ENCODE peak calls at places on chromosome 17, in six cellular contexts. Q, K, J, H, G and P are unnamed samples.

GRCh38 chr17:10646393-10646990 is 10.6 kb downstream of the MYH3 start:
- DNase-seq in Q (peak; percentile 48), K (peak; percentile 28), J (peak; percentile 34), H (no peak), G (peak; percentile 35), P (peak; percentile 78)

GRCh38 chr17:30922235-30922993 is 669 bp downstream of the ADAP2 start:
- DNase-seq in Q (no peak), K (no peak), J (no peak), H (no peak), G (no peak), P (peak; percentile 44)

GRCh38 chr17:82052638-82053059 is 951 bp downstream of the GPS1 start:
- DNase-seq in Q (no peak), K (no peak), J (no peak), H (no peak), G (no peak), P (peak; percentile 55)

GRCh38 chr17:50123649-50124349 is 6.2 kb downstream of the SAMD14 start:
- DNase-seq in Q (no peak), K (no peak), J (no peak), H (no peak), G (no peak), P (no peak)

GRCh38 chr17:18143044-18143936 is 34.7 kb downstream of the MYO15A start:
- DNase-seq in Q (no peak), K (peak; percentile 51), J (no peak), H (no peak), G (no peak), P (peak; percentile 54)

GRCh38 chr17:12229315-12229714 is 208.6 kb downstream of the MAP2K4 start:
- DNase-seq in Q (no peak), K (no peak), J (no peak), H (no peak), G (no peak), P (no peak)

GRCh38 chr17:8870406-8871040 is 3.0 kb upstream of the PIK3R6 start:
- DNase-seq in Q (no peak), K (no peak), J (no peak), H (no peak), G (no peak), P (no peak)

GRCh38 chr17:41835800-41836549 is at the start of gene NT5C3B:
- DNase-seq in Q (peak; percentile 7), K (no peak), J (peak; percentile 9), H (no peak), G (no peak), P (peak; percentile 68)

GRCh38 chr17:81998719-81999438 is 21.4 kb downstream of the ASPSCR1 start:
- DNase-seq in Q (no peak), K (no peak), J (no peak), H (no peak), G (no peak), P (no peak)

GRCh38 chr17:76946111-76946771 is 78.0 kb downstream of the MGAT5B start:
- DNase-seq in Q (no peak), K (no peak), J (no peak), H (no peak), G (no peak), P (no peak)

GRCh38 chr17:81967533-81968395 is 6.8 kb upstream of the NOTUM start:
- DNase-seq in Q (peak; percentile 83), K (peak; percentile 70), J (no peak), H (no peak), G (peak; percentile 36), P (peak; percentile 77)

GRCh38 chr17:4519361-4519788 is 20.7 kb downstream of the SPNS2 start:
- DNase-seq in Q (no peak), K (no peak), J (no peak), H (no peak), G (no peak), P (no peak)

GRCh38 chr17:31724026-31724425 is 135.0 kb downstream of the COPRS start:
- DNase-seq in Q (no peak), K (no peak), J (peak; percentile 4), H (no peak), G (peak; percentile 82), P (peak; percentile 38)

GRCh38 chr17:17205368-17206148 is 575 bp downstream of the PLD6 start:
- DNase-seq in Q (peak; percentile 7), K (no peak), J (peak; percentile 38), H (no peak), G (peak; percentile 30), P (peak; percentile 88)

GRCh38 chr17:44829558-44830358 is at the start of gene GJC1:
- DNase-seq in Q (no peak), K (no peak), J (peak; percentile 45), H (no peak), G (no peak), P (peak; percentile 62)

GRCh38 chr17:2708585-2709172 is 2.9 kb downstream of the CLUH start:
- DNase-seq in Q (no peak), K (no peak), J (no peak), H (no peak), G (no peak), P (no peak)

GRCh38 chr17:2710075-2710803 is 1.3 kb downstream of the CLUH start:
- DNase-seq in Q (no peak), K (no peak), J (no peak), H (no peak), G (no peak), P (peak; percentile 47)

GRCh38 chr17:2710804-2711607 is 558 bp downstream of the CLUH start:
- DNase-seq in Q (no peak), K (no peak), J (peak; percentile 27), H (no peak), G (no peak), P (peak; percentile 62)

GRCh38 chr17:2707721-2708584 is 3.6 kb downstream of the CLUH start:
- DNase-seq in Q (no peak), K (no peak), J (no peak), H (no peak), G (no peak), P (peak; percentile 40)

GRCh38 chr17:2709173-2709661 is 2.3 kb downstream of the CLUH start:
- DNase-seq in Q (no peak), K (no peak), J (peak; percentile 58), H (peak; percentile 46), G (no peak), P (peak; percentile 54)
- H3K9ac ChIP-seq in Q (peak overlapping the region; percentile 94), K (peak overlapping the region; percentile 21), J (peak overlapping the region; percentile 54), H (peak overlapping the region; percentile 78), G (no peak overlapping the region), P (peak overlapping the region; percentile 81)

DNA sequence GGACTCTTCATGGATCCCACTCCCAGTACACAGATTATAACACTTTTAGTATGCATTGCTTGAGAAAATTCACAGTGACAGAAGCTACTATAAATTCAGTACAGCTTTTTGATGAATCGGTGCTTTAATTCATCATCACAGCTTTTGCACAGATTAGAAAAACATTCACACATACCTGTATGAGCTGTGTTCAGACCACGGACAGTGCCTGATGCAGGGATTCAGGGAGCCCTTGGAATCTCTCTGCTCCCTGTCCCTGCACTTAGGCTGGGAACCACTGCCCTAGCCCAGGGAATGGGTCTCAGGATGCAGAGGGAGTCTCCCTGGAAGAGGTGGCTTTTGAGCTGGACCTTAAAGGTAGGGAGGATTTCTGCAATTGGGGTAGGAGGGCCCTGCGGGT is 13.9 kb downstream of the TBKBP1 start:
- DNase-seq in Q (no peak), K (no peak), J (no peak), H (no peak), G (no peak), P (no peak)
- H3K4me3 ChIP-seq in Q (no peak overlapping the region), K (no peak overlapping the region), J (no peak overlapping the region), H (no peak overlapping the region), G (no peak overlapping the region), P (no peak overlapping the region)

GRCh38 chr17:66805567-66805966 is 29.4 kb upstream of the CACNG5 start:
- DNase-seq in Q (no peak), K (no peak), J (no peak), H (no peak), G (no peak), P (no peak)
- H3K9ac ChIP-seq in Q (no peak overlapping the region), K (no peak overlapping the region), J (no peak overlapping the region), H (no peak overlapping the region), G (no peak overlapping the region), P (no peak overlapping the region)

DNA sequence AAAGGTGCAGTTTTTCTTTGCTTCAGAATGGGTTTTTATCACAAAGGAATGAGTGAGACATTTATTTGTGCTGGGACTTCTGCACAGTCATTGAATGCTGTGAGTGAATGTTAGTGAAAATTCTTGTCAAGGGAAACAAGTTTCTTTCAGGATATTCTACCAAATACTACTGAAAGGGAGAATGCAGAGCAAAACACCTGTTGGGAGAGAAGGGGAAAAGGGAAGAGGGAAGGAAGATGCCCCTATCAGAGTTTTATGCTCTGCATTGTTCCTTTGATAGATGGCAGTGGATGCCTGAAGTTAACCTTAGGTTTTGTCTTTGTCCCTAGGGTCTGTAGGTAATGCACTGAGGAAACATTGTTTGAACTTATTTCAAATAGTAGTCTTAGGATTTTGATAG is 3.1 kb downstream of the GGNBP2 start:
- DNase-seq in Q (no peak), K (no peak), J (no peak), H (no peak), G (no peak), P (peak; percentile 16)
- H3K4me3 ChIP-seq in Q (no peak overlapping the region), K (no peak overlapping the region), J (peak overlapping the region; percentile 81), H (peak overlapping the region; percentile 92), G (peak overlapping the region; percentile 93), P (peak overlapping the region; percentile 99)

GRCh38 chr17:74925242-74925641 is 1.2 kb downstream of the OTOP2 start:
- DNase-seq in Q (no peak), K (no peak), J (no peak), H (no peak), G (no peak), P (no peak)
- H3K9ac ChIP-seq in Q (no peak overlapping the region), K (no peak overlapping the region), J (no peak overlapping the region), H (no peak overlapping the region), G (no peak overlapping the region), P (no peak overlapping the region)

DNA sequence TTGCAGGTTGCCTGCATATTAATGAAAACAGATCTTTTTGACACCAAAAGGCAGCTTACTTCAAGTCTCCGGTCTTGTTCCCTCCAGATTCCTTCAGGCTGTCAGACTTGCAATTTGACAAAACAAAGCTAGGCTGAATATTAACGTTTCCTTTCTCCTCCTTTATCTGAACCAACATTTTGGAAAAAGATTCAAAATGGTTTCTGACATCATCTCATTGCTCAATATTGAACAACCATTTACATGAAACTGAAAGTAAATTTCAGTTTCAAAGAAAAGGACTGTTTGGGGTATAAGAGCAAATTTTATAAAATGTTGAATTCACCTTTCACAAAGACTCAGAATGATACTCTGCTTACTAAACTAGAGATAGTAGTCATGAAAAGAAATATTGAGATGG is 521.8 kb downstream of the KCNJ2 start:
- DNase-seq in Q (no peak), K (no peak), J (no peak), H (no peak), G (no peak), P (no peak)
- H3K4me3 ChIP-seq in Q (no peak overlapping the region), K (no peak overlapping the region), J (no peak overlapping the region), H (no peak overlapping the region), G (no peak overlapping the region), P (no peak overlapping the region)

GRCh38 chr17:80791758-80792284 is 199.8 kb upstream of the CHMP6 start:
- DNase-seq in Q (peak; percentile 99), K (no peak), J (peak; percentile 82), H (peak; percentile 75), G (peak; percentile 94), P (peak; percentile 97)

GRCh38 chr17:80793851-80794267 is 197.8 kb upstream of the CHMP6 start:
- DNase-seq in Q (no peak), K (no peak), J (no peak), H (no peak), G (peak; percentile 39), P (peak; percentile 39)

GRCh38 chr17:80790981-80791742 is 200.5 kb upstream of the CHMP6 start:
- DNase-seq in Q (no peak), K (no peak), J (no peak), H (no peak), G (no peak), P (peak; percentile 24)

GRCh38 chr17:80793421-80793820 is 198.2 kb upstream of the CHMP6 start:
- DNase-seq in Q (no peak), K (no peak), J (no peak), H (no peak), G (no peak), P (no peak)

GRCh38 chr17:80792373-80792781 is 199.3 kb upstream of the CHMP6 start:
- DNase-seq in Q (no peak), K (no peak), J (no peak), H (no peak), G (no peak), P (peak; percentile 32)
- H3K9ac ChIP-seq in Q (peak overlapping the region; percentile 56), K (no peak overlapping the region), J (no peak overlapping the region), H (peak overlapping the region; percentile 38), G (peak overlapping the region; percentile 78), P (peak overlapping the region; percentile 34)